ENCODE peak calls at places on chromosomes 11 and 22, in seven cellular contexts. D, V, G, U, J, S and E are unnamed samples.
A peak's percentile ranks its signal among the peaks of the same experiment; 100 is the strongest.

GRCh38 chr22:25091449-25091848 is 108.2 kb upstream of the CRYBB3 start:
- DNase-seq in D (no peak), V (no peak), G (no peak), U (no peak), J (no peak), S (no peak), E (no peak)

GRCh38 chr11:95517453-95517852 is 272.1 kb downstream of the FAM76B start:
- DNase-seq in D (no peak), V (peak; percentile 53), G (no peak), U (no peak), J (peak; percentile 1), S (no peak), E (no peak)

GRCh38 chr22:31650391-31650790 is 11.6 kb downstream of the PISD start:
- DNase-seq in D (no peak), V (peak; percentile 74), G (no peak), U (peak; percentile 22), J (peak; percentile 23), S (no peak), E (no peak)

GRCh38 chr11:130037881-130038601 is 31.7 kb upstream of the APLP2 start:
- DNase-seq in D (no peak), V (peak; percentile 30), G (no peak), U (no peak), J (peak; percentile 34), S (peak; percentile 73), E (no peak)

GRCh38 chr11:34585870-34586654 is 34.8 kb upstream of the EHF start:
- DNase-seq in D (peak; percentile 56), V (peak; percentile 87), G (no peak), U (no peak), J (peak; percentile 77), S (peak; percentile 66), E (no peak)

GRCh38 chr11:18265949-18266348 is at the start of gene SAA1:
- DNase-seq in D (no peak), V (no peak), G (no peak), U (no peak), J (no peak), S (no peak), E (no peak)

GRCh38 chr11:101334581-101334980 is 205.0 kb upstream of the PGR start:
- DNase-seq in D (no peak), V (no peak), G (no peak), U (no peak), J (no peak), S (no peak), E (no peak)

GRCh38 chr22:46500201-46500600 is 37.2 kb downstream of the CELSR1 start:
- DNase-seq in D (no peak), V (no peak), G (no peak), U (no peak), J (peak; percentile 94), S (peak; percentile 97), E (no peak)

GRCh38 chr11:100752371-100753073 is 65.4 kb downstream of the ARHGAP42 start:
- DNase-seq in D (no peak), V (no peak), G (no peak), U (no peak), J (no peak), S (no peak), E (no peak)

GRCh38 chr11:57161351-57161750 is 20.4 kb upstream of the LRRC55 start:
- DNase-seq in D (no peak), V (no peak), G (no peak), U (no peak), J (no peak), S (no peak), E (no peak)

GRCh38 chr11:120513436-120514315 is 2.1 kb downstream of the GRIK4 start:
- DNase-seq in D (no peak), V (no peak), G (peak; percentile 61), U (no peak), J (no peak), S (peak; percentile 29), E (no peak)

GRCh38 chr11:61962213-61963015 is 5.0 kb downstream of the FTH1 start:
- DNase-seq in D (no peak), V (peak; percentile 54), G (peak; percentile 72), U (peak; percentile 44), J (peak; percentile 11), S (no peak), E (no peak)

GRCh38 chr22:36232715-36233401 is 6.5 kb downstream of the APOL2 start:
- DNase-seq in D (no peak), V (no peak), G (no peak), U (no peak), J (no peak), S (no peak), E (no peak)
- H3K27ac ChIP-seq in D (no peak overlapping the region), V (no peak overlapping the region), G (no peak overlapping the region), U (no peak overlapping the region), J (no peak overlapping the region), S (no peak overlapping the region), E (no peak overlapping the region)

DNA sequence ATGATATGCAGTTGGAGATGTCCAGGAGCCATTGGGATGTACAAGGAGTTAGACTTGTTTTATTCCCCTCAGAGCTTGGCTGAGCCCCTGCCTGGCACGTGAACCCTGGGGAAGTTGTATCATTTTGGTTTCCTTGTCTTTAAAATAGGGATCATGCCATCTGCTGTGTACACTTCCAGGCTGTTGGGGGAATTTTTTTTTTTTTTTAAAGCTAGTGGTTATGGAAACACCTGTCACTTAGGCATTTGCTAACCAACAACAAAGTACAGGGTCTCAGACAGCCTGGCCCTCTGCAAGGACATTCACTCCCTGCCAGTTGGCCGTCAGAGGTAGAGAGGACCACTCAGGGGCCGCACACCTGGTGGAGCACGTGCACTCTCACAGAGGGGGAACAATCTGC is 8.5 kb upstream of the RAB1B start:
- DNase-seq in D (no peak), V (no peak), G (no peak), U (no peak), J (no peak), S (no peak), E (no peak)
- H3K4me1 ChIP-seq in D (peaks cover 20% of the 10 kb centered on the region), V (peaks cover 3% of the 10 kb centered on the region), G (peaks cover 26% of the 10 kb centered on the region), U (no peaks in the 10 kb centered on the region), J (peaks cover 19% of the 10 kb centered on the region), S (peaks cover 7% of the 10 kb centered on the region), E (peaks cover 25% of the 10 kb centered on the region)

GRCh38 chr11:67420646-67421420 is 5.4 kb downstream of the CARNS1 start:
- DNase-seq in D (peak; percentile 81), V (peak; percentile 82), G (peak; percentile 100), U (peak; percentile 97), J (peak; percentile 96), S (peak; percentile 97), E (peak; percentile 99)
- H3K27ac ChIP-seq in D (peak overlapping the region; percentile 83), V (peak overlapping the region; percentile 27), G (peak overlapping the region; percentile 94), U (peak overlapping the region; percentile 86), J (no peak overlapping the region), S (no peak overlapping the region), E (peak overlapping the region; percentile 55)

GRCh38 chr11:73327812-73328364 is 19.8 kb downstream of the ARHGEF17 start:
- DNase-seq in D (no peak), V (no peak), G (no peak), U (no peak), J (no peak), S (no peak), E (no peak)
- H3K4me1 ChIP-seq in D (peaks cover 54% of the 10 kb centered on the region), V (peaks cover 83% of the 10 kb centered on the region), G (peaks cover 77% of the 10 kb centered on the region), U (no peaks in the 10 kb centered on the region), J (peaks cover 40% of the 10 kb centered on the region), S (peaks cover 77% of the 10 kb centered on the region), E (no peaks in the 10 kb centered on the region)

DNA sequence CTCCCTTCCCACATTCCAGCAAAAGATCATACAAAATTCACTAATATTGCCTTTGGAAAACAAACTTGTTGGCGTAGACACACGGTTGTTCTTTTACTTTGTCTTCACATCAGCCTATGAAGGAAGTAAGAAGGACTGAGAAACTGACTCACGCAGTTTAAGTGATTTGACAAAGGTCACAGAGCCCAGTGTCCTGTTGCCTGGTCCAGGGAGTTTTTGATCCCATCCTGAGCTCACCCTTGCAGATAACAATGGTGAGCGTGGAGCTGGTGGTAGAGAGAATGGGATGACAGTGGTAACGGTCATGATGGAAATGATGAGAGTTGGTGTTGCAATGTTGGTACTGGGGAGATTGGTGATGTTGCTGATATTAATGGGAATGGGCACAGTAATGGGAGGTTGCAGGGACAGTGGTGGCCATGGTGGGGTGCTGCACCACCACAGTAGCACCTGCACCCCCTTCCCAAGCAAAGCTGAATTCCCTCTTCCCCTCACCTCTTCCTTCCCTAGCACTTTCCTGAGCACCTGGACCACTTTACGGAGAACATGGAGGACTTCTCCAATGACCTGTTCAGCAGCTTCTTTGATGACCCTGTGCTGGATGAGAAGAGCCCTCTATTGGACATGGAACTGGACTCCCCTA is 22.1 kb downstream of the CREB3L1 start:
- DNase-seq in D (no peak), V (no peak), G (no peak), U (no peak), J (no peak), S (no peak), E (no peak)
- H3K27ac ChIP-seq in D (no peak overlapping the region), V (peak overlapping the region; percentile 20), G (no peak overlapping the region), U (no peak overlapping the region), J (no peak overlapping the region), S (no peak overlapping the region), E (no peak overlapping the region)